ENCODE peak calls at places on chromosomes 1 and 21, in four cellular contexts. M is A549, W is K562, V is H1. B is an unnamed sample.

GRCh38 chr1:180513531-180513930 is 11.2 kb upstream of the ACBD6 start:
- DNase-seq in M (no peak), W (no peak), V (no peak), B (no peak)

GRCh38 chr1:27966402-27967105 is 6.8 kb downstream of the XKR8 start:
- DNase-seq in M (no peak), W (no peak), V (no peak), B (no peak)

GRCh38 chr1:162212713-162213112 is 143.2 kb downstream of the NOS1AP start:
- DNase-seq in M (no peak), W (no peak), V (no peak), B (peak; percentile 15)

GRCh38 chr1:112636597-112637256 is 17.1 kb downstream of the CAPZA1 start:
- DNase-seq in M (no peak), W (no peak), V (no peak), B (no peak)

GRCh38 chr1:57711326-57711725 is 287.5 kb upstream of the DAB1 start:
- DNase-seq in M (no peak), W (no peak), V (no peak), B (no peak)

GRCh38 chr1:101769520-101769919 is 227.2 kb downstream of the OLFM3 start:
- DNase-seq in M (peak; percentile 11), W (no peak), V (no peak), B (peak; percentile 9)

GRCh38 chr1:33338495-33339211 is 17.8 kb upstream of the A3GALT2 start:
- DNase-seq in M (no peak), W (no peak), V (no peak), B (peak; percentile 28)

GRCh38 chr21:45973475-45974072 is 8.0 kb upstream of the COL6A1 start:
- DNase-seq in M (peak; percentile 26), W (peak; percentile 83), V (no peak), B (peak; percentile 49)

GRCh38 chr21:43775795-43776430 is at the start of gene CSTB:
- DNase-seq in M (peak; percentile 65), W (peak; percentile 88), V (no peak), B (peak; percentile 37)

DNA sequence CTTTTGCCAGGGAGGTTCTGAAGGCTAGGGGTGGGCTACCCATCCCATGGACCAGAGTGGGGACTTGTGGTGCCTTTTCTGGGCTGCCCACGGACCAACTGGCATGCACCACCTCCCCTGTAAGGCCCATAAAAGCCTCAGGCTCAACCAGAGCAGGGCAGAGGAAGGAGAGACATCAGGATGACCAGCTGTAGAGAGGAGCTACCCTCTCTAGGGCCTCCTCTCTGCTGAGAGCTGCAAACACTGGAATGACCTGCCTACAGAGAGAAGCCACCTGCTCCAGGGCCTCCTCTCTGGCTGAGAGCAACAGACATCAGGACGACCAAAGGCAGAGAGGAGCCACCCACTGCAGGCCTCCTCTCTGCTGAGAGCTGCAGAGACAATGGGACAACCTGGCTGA is 140.9 kb downstream of the EIF4G3 start:
- DNase-seq in M (no peak), W (no peak), V (no peak), B (no peak)
- TF ChIP-seq MAFK in M (no peak), W (no peak), V (no peak), B (no peak)

GRCh38 chr1:30101477-30102227 is 621.7 kb downstream of the MATN1 start:
- DNase-seq in M (no peak), W (peak; percentile 53), V (no peak), B (no peak)
- TF ChIP-seq CHD2 in M (no peak), W (no peak), V (no peak), B (no peak)

GRCh38 chr1:23530089-23530749 is 814 bp downstream of the E2F2 start:
- DNase-seq in M (no peak), W (peak; percentile 46), V (no peak), B (no peak)

GRCh38 chr1:23530750-23531651 is at the start of gene E2F2:
- DNase-seq in M (peak; percentile 85), W (peak; percentile 98), V (peak; percentile 57), B (peak; percentile 80)

GRCh38 chr1:23528245-23528978 is 2.6 kb downstream of the E2F2 start:
- DNase-seq in M (peak; percentile 92), W (peak; percentile 88), V (no peak), B (peak; percentile 85)

GRCh38 chr1:23527366-23527765 is 3.7 kb downstream of the E2F2 start:
- DNase-seq in M (no peak), W (no peak), V (no peak), B (no peak)

GRCh38 chr1:23529146-23530088 is 1.6 kb downstream of the E2F2 start:
- DNase-seq in M (peak; percentile 28), W (peak; percentile 70), V (no peak), B (no peak)
- TF ChIP-seq MAFK in M (no peak), W (no peak), V (no peak), B (no peak)

GRCh38 chr1:90174246-90174645 is 179.3 kb downstream of the ZNF326 start:
- DNase-seq in M (no peak), W (no peak), V (no peak), B (no peak)
- TF ChIP-seq CHD2 in M (no peak), W (no peak), V (no peak), B (no peak)

DNA sequence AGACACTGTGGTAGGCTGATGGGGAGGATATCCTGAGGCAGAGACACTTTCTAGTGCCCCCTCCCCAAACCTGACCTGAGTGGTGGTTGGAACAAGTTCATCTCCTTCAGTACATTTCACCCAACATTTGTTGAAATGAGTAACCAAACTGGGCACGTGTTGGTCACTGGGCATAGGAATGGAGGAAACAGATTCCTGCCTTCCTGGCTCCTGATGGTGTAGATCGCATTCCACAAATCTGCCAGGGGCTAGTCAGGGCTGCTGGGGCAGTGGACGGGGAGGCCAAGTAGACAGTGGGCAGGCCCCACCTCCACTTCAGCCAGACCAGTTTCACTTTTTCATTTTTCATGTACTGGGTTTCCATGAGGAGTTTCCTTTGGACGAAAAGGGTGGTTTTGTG is 16.5 kb upstream of the ALX3 start:
- DNase-seq in M (no peak), W (no peak), V (no peak), B (no peak)
- TF ChIP-seq MAFK in M (no peak), W (no peak), V (no peak), B (no peak)

GRCh38 chr1:41313661-41314131 is 47.5 kb upstream of the FOXO6 start:
- DNase-seq in M (peak; percentile 20), W (peak; percentile 64), V (peak; percentile 29), B (peak; percentile 24)
- TF ChIP-seq CHD2 in M (no peak), W (no peak), V (no peak), B (no peak)

GRCh38 chr21:38937844-38938243 is 132.1 kb downstream of the ETS2 start:
- DNase-seq in M (no peak), W (no peak), V (no peak), B (no peak)

GRCh38 chr21:38942617-38943245 is 137.0 kb downstream of the ETS2 start:
- DNase-seq in M (no peak), W (no peak), V (no peak), B (no peak)

GRCh38 chr21:38936237-38936636 is 130.5 kb downstream of the ETS2 start:
- DNase-seq in M (no peak), W (no peak), V (no peak), B (no peak)

GRCh38 chr21:38937286-38937790 is 131.6 kb downstream of the ETS2 start:
- DNase-seq in M (no peak), W (no peak), V (no peak), B (no peak)

DNA sequence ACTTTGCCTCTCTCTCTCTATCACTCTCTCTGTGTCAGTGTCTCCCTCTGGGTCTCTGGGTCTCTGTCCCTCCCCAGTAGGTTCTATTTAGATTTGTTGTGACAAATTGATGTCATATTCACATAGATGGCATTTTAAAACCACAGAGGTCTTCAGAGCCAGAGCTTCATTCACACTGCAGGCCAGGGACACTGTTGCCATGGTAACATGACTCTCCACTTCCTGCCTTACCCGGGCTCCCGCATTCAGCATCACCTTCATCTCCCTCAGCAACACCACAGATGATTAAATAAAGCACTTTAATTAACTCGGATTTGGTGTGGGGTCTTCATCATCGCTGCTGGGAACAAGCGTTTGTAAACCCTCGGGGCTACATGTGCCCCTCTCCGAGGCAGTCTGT is 132.6 kb downstream of the ETS2 start:
- DNase-seq in M (no peak), W (no peak), V (no peak), B (no peak)
- TF ChIP-seq MAFK in M (no peak), W (no peak), V (no peak), B (no peak)

GRCh38 chr1:219176168-219176567 is 2.5 kb downstream of the LYPLAL1 start:
- DNase-seq in M (no peak), W (no peak), V (no peak), B (no peak)

GRCh38 chr1:219173758-219174671 is at the start of gene LYPLAL1:
- DNase-seq in M (peak; percentile 90), W (peak; percentile 97), V (peak; percentile 67), B (peak; percentile 74)

GRCh38 chr1:219172821-219173220 is 857 bp upstream of the LYPLAL1 start:
- DNase-seq in M (no peak), W (no peak), V (no peak), B (no peak)

GRCh38 chr1:219173434-219173757 is 282 bp upstream of the LYPLAL1 start:
- DNase-seq in M (no peak), W (no peak), V (no peak), B (no peak)

DNA sequence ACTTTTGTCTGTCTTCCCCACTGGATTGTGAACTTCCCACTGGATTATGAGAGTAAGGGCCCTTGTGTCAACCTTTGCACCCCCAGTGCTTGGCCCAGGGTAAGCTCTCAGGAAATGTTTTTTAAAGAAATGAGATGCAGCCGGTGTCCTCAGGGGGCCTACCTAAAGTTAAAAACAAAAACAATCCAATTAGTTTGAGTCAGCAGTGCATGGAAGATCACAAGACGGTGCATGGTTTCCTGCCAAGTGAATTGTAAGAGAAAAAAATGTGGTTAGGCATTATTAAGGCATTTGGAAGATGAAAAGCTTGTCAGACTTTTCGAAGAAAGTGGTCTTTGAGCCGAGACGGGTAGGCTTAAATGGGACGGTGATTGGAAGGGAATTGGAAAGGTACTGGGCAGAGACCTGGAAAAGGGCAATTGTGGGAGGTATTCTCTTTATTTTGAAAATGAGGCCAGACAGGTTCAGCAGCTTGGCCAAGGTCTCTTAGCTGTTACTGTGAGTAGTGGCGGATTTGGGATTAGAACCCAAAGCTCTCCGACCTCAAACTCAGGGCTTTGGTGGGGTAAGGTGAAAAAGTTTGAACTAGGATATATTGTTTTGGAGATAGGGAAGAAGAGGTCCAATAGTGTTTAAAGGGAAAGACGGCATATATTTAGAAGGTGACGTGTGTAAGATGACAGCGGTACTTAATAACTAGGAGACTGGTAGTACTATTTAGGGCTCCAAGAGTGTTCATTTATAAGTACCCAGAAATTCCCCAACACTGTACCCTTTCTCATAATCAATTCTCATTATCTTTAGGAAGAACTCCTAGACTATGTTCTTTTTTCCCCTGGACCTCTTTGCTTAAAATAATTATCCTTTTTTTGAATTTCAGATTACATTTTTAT is 1.2 kb downstream of the LYPLAL1 start:
- DNase-seq in M (no peak), W (peak; percentile 25), V (no peak), B (peak; percentile 49)
- TF ChIP-seq CHD2 in M (no peak), W (no peak), V (no peak), B (no peak)

DNA sequence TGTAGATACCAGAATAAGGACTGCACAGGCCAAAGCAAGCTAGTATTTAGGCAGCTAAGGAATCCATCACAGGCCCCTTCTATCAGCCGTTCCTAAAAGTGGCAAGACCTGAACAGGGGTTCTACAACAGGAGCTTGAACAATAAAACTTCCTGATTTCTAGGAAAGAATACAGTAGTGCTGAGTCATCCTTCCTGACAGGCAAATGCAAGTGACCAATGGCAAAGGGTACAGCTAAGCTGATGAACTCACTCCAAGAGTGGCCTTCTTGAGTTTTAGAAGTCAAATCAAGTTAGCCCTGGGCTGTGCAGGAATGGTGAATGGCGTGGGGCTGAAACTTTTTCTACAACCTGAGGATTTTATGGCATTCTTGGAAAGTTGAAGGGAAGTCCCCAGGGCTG is 112.9 kb downstream of the GREM2 start:
- DNase-seq in M (peak; percentile 53), W (peak; percentile 35), V (no peak), B (no peak)
- TF ChIP-seq MAFK in M (peak; percentile 97), W (peak; percentile 86), V (peak; percentile 84), B (peak; percentile 87)